ENCODE peak calls at places on chromosomes 12 and 14, in five cellular contexts. X, N, I, E and A are unnamed samples.

GRCh38 chr12:55932546-55932919 is 1.6 kb downstream of the DGKA start:
- DNase-seq in X (no peak), N (no peak), I (peak; percentile 54), E (no peak), A (peak; percentile 79)

GRCh38 chr12:46265734-46266133 is 3.1 kb downstream of the SLC38A1 start:
- DNase-seq in X (no peak), N (no peak), I (no peak), E (no peak), A (no peak)

GRCh38 chr12:122855071-122855829 is 20.0 kb downstream of the HIP1R start:
- DNase-seq in X (no peak), N (no peak), I (no peak), E (no peak), A (no peak)

GRCh38 chr12:49624919-49625577 is 1.7 kb downstream of the PRPF40B start:
- DNase-seq in X (no peak), N (no peak), I (no peak), E (no peak), A (no peak)

GRCh38 chr12:27779416-27779815 is 617 bp upstream of the KLHL42 start:
- DNase-seq in X (peak; percentile 29), N (peak; percentile 66), I (no peak), E (peak; percentile 28), A (no peak)

GRCh38 chr12:50222275-50222783 is 55.2 kb upstream of the CERS5 start:
- DNase-seq in X (no peak), N (peak; percentile 83), I (no peak), E (peak; percentile 78), A (peak; percentile 62)

GRCh38 chr12:4555804-4556203 is 6.2 kb upstream of the DYRK4 start:
- DNase-seq in X (no peak), N (no peak), I (no peak), E (no peak), A (no peak)

GRCh38 chr12:95571369-95571768 is 20.1 kb upstream of the USP44 start:
- DNase-seq in X (no peak), N (no peak), I (no peak), E (no peak), A (no peak)

GRCh38 chr12:56931474-56931978 is 2.7 kb downstream of the SDR9C7 start:
- DNase-seq in X (no peak), N (no peak), I (no peak), E (no peak), A (no peak)

DNA sequence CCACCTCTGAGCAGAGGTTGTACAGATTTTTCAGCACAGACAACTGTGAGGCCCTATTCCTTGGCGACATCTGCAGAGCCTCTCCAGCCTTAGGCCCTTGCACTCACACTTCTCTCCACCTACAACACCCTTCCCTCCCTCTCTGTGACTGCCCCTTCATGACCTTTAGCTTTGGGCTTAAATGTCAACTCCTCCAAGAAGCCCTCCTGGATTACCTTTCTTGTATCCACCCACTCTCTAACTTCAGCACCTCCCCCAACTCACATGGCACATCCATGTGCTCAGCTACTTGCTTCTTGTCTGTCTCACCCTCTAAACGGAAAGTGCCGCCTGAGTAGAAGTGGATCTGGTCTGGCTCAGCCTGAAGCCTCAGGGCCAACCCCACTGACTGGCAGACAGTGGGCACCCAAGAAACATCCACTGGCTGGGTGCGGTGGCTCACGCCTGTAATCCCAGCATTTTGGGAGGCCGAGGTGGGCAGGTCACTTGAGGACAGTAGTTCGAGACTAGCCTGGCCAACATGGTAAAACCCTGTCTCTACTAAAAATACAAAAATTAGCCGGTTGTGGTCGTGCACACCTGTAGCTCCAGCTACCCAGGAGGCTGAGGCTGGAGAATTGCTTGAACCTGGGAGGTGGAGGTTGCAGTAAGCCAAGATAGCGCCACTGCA is 22.1 kb downstream of the TRPV4 start:
- DNase-seq in X (no peak), N (no peak), I (no peak), E (no peak), A (no peak)
- H3K4me1 ChIP-seq in X (no peaks in the 10 kb centered on the region), N (no peaks in the 10 kb centered on the region), I (no peaks in the 10 kb centered on the region), E (no peaks in the 10 kb centered on the region), A (no peaks in the 10 kb centered on the region)

GRCh38 chr12:104323899-104324298 is 20.4 kb downstream of the EID3 start:
- DNase-seq in X (no peak), N (no peak), I (no peak), E (no peak), A (no peak)
- H3K36me3 ChIP-seq in X (peaks cover 11% of the 10 kb centered on the region), N (peaks cover 86% of the 10 kb centered on the region), I (peaks cover 22% of the 10 kb centered on the region), E (no peaks in the 10 kb centered on the region), A (peaks cover 66% of the 10 kb centered on the region)

GRCh38 chr14:23385840-23386657 is 9.2 kb downstream of the CMTM5 start:
- DNase-seq in X (peak; percentile 77), N (no peak), I (no peak), E (no peak), A (no peak)

GRCh38 chr14:23385244-23385643 is 8.4 kb downstream of the CMTM5 start:
- DNase-seq in X (no peak), N (no peak), I (no peak), E (no peak), A (no peak)

GRCh38 chr14:23388996-23389395 is 12.2 kb downstream of the CMTM5 start:
- DNase-seq in X (no peak), N (no peak), I (no peak), E (no peak), A (no peak)

GRCh38 chr14:23387916-23388882 is 11.4 kb downstream of the CMTM5 start:
- DNase-seq in X (no peak), N (no peak), I (no peak), E (no peak), A (no peak)

GRCh38 chr14:23386999-23387398 is 10.2 kb downstream of the CMTM5 start:
- DNase-seq in X (no peak), N (no peak), I (no peak), E (no peak), A (no peak)
- H3K4me1 ChIP-seq in X (peaks cover 14% of the 10 kb centered on the region), N (no peaks in the 10 kb centered on the region), I (no peaks in the 10 kb centered on the region), E (no peaks in the 10 kb centered on the region), A (no peaks in the 10 kb centered on the region)

DNA sequence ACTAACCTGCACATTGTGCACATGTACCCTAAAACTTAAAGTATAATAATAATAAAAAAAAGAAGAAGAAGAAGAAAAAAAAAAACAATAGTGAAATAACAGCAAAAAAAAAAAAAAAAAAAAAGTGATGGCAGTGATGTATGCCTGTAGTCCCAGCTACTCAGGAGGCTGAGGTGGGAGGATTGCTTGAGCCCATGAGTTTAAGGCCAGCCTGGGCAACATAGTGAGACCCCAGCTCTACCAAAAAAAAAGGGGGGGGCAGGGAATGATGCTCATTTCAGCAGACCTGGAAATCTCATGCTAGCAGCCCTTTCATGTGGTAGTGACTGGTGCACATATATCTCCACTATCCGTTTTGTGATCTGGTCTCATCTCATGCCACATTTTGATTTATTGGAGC is 20.8 kb downstream of the TRAFD1 start:
- DNase-seq in X (no peak), N (no peak), I (no peak), E (no peak), A (no peak)
- H3K36me3 ChIP-seq in X (no peaks in the 10 kb centered on the region), N (peaks cover 91% of the 10 kb centered on the region), I (peaks cover 47% of the 10 kb centered on the region), E (no peaks in the 10 kb centered on the region), A (peaks cover 86% of the 10 kb centered on the region)

DNA sequence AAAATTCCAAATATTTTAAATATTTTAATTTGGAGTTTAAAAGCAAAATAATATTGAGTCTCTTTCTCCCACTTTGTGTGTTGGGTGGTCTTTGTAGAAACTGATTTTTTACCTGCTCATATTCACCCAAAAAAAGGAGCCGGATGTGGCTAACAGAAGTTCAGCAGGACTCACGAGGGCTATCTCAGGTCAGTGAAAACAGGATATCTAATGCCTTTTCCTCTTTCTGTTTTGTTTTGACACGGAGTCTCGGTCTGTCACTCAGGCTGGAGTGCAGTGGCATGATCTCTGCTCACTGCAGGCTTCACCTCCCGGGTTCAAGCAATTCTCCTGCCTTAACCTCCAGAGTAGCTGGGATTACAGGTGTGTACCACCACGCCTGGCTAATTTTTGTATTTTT is 30.8 kb downstream of the COA8 start:
- DNase-seq in X (no peak), N (no peak), I (no peak), E (no peak), A (no peak)
- H3K4me1 ChIP-seq in X (peaks cover 18% of the 10 kb centered on the region), N (no peaks in the 10 kb centered on the region), I (no peaks in the 10 kb centered on the region), E (no peaks in the 10 kb centered on the region), A (peaks cover 6% of the 10 kb centered on the region)